ENCODE peak calls at places on chromosomes 12 and 14, in eight cellular contexts. One of them, this sample, is unnamed.

GRCh38 chr14:104731249-104731924 is 7.4 kb downstream of the ADSS1 start:
- DNase-seq in GM23248: peak; percentile 49
- DNase-seq in hepatocyte: no peak
- DNase-seq in endothelial cell of umbilical vein: no peak
- DNase-seq in fibroblast of lung: no peak
- DNase-seq in PC-3: peak; percentile 48
- DNase-seq in astrocyte: no peak
- DNase-seq in mammary epithelial cell: no peak
- DNase-seq in this sample: no peak

GRCh38 chr14:105059917-105060565 is 5.2 kb downstream of the GPR132 start:
- DNase-seq in mammary epithelial cell: no peak
- DNase-seq in astrocyte: no peak
- DNase-seq in fibroblast of lung: no peak
- DNase-seq in hepatocyte: no peak
- DNase-seq in endothelial cell of umbilical vein: no peak
- DNase-seq in PC-3: no peak
- DNase-seq in GM23248: no peak
- DNase-seq in this sample: no peak

GRCh38 chr12:93676408-93677194 is 574 bp upstream of the CRADD start:
- DNase-seq in PC-3: no peak
- DNase-seq in fibroblast of lung: no peak
- DNase-seq in mammary epithelial cell: no peak
- DNase-seq in hepatocyte: no peak
- DNase-seq in GM23248: peak; percentile 4
- DNase-seq in endothelial cell of umbilical vein: no peak
- DNase-seq in astrocyte: no peak
- DNase-seq in this sample: no peak

GRCh38 chr12:124618291-124618902 is 51.0 kb upstream of the NCOR2 start:
- DNase-seq in fibroblast of lung: no peak
- DNase-seq in PC-3: no peak
- DNase-seq in mammary epithelial cell: peak; percentile 76
- DNase-seq in endothelial cell of umbilical vein: no peak
- DNase-seq in GM23248: no peak
- DNase-seq in astrocyte: no peak
- DNase-seq in hepatocyte: no peak
- DNase-seq in this sample: no peak

GRCh38 chr12:75561921-75562320 is 50.5 kb upstream of the KRR1 start:
- DNase-seq in PC-3: no peak
- DNase-seq in GM23248: no peak
- DNase-seq in fibroblast of lung: no peak
- DNase-seq in hepatocyte: no peak
- DNase-seq in mammary epithelial cell: no peak
- DNase-seq in endothelial cell of umbilical vein: no peak
- DNase-seq in astrocyte: no peak
- DNase-seq in this sample: no peak

GRCh38 chr12:132437252-132438138 is 52.5 kb upstream of the FBRSL1 start:
- DNase-seq in mammary epithelial cell: no peak
- DNase-seq in hepatocyte: no peak
- DNase-seq in GM23248: no peak
- DNase-seq in fibroblast of lung: no peak
- DNase-seq in PC-3: no peak
- DNase-seq in astrocyte: no peak
- DNase-seq in endothelial cell of umbilical vein: no peak
- DNase-seq in this sample: no peak

GRCh38 chr12:29226621-29227020 is 77.5 kb downstream of the FAR2 start:
- DNase-seq in GM23248: peak; percentile 62
- DNase-seq in endothelial cell of umbilical vein: no peak
- DNase-seq in fibroblast of lung: peak; percentile 27
- DNase-seq in astrocyte: no peak
- DNase-seq in hepatocyte: no peak
- DNase-seq in mammary epithelial cell: no peak
- DNase-seq in PC-3: peak; percentile 44
- DNase-seq in this sample: peak; percentile 45

GRCh38 chr12:56115329-56115728 is 1.1 kb upstream of the RPL41 start:
- DNase-seq in fibroblast of lung: peak; percentile 47
- DNase-seq in endothelial cell of umbilical vein: peak; percentile 8
- DNase-seq in mammary epithelial cell: peak; percentile 57
- DNase-seq in astrocyte: peak; percentile 23
- DNase-seq in hepatocyte: no peak
- DNase-seq in GM23248: peak; percentile 65
- DNase-seq in PC-3: peak; percentile 23
- DNase-seq in this sample: no peak

GRCh38 chr14:39841088-39841487 is 408.9 kb upstream of the FBXO33 start:
- DNase-seq in PC-3: peak; percentile 35
- DNase-seq in fibroblast of lung: peak; percentile 70
- DNase-seq in mammary epithelial cell: no peak
- DNase-seq in endothelial cell of umbilical vein: no peak
- DNase-seq in hepatocyte: no peak
- DNase-seq in GM23248: no peak
- DNase-seq in astrocyte: peak; percentile 57
- DNase-seq in this sample: no peak

GRCh38 chr14:21915814-21916213 is 242.2 kb upstream of the OR4E1 start:
- DNase-seq in astrocyte: no peak
- DNase-seq in GM23248: no peak
- DNase-seq in PC-3: peak; percentile 81
- DNase-seq in fibroblast of lung: no peak
- DNase-seq in mammary epithelial cell: peak; percentile 2
- DNase-seq in endothelial cell of umbilical vein: peak; percentile 91
- DNase-seq in hepatocyte: peak; percentile 15
- DNase-seq in this sample: peak; percentile 19

GRCh38 chr12:16362550-16362949 is 15.1 kb downstream of the MGST1 start:
- DNase-seq in mammary epithelial cell: no peak
- DNase-seq in endothelial cell of umbilical vein: no peak
- DNase-seq in GM23248: no peak
- DNase-seq in astrocyte: no peak
- DNase-seq in PC-3: no peak
- DNase-seq in fibroblast of lung: no peak
- DNase-seq in hepatocyte: no peak
- DNase-seq in this sample: no peak

GRCh38 chr12:109418848-109419474 is 58.1 kb downstream of the KCTD10 start:
- DNase-seq in hepatocyte: no peak
- DNase-seq in endothelial cell of umbilical vein: no peak
- DNase-seq in GM23248: no peak
- DNase-seq in astrocyte: no peak
- DNase-seq in PC-3: no peak
- DNase-seq in fibroblast of lung: no peak
- DNase-seq in mammary epithelial cell: no peak
- DNase-seq in this sample: no peak

GRCh38 chr12:26803552-26803951 is 29.4 kb downstream of the ITPR2 start:
- DNase-seq in endothelial cell of umbilical vein: peak; percentile 26
- DNase-seq in mammary epithelial cell: peak; percentile 74
- DNase-seq in astrocyte: peak; percentile 80
- DNase-seq in GM23248: peak; percentile 67
- DNase-seq in hepatocyte: no peak
- DNase-seq in PC-3: peak; percentile 70
- DNase-seq in fibroblast of lung: peak; percentile 83
- DNase-seq in this sample: peak; percentile 65

DNA sequence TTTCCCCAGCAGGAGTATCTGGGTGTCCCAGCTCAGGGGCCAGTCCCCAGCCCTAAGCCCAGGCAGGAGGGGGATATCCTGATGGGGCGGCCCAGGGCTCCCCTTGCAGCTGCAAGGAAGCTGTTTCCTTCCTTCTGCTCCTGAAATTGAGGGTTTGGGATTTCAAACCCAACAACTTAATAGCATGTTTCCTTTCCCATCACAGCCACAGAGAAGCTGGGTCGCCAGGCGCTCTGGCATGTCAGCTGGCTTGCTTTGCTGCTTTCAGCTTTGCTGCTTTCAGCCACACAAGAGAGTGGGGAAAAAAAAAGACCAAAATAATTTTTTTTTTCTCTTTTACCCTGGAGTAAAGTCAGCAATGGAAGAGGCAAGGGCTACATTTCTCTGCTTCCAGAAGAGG is 30.0 kb downstream of the HVCN1 start:
- DNase-seq in hepatocyte: no peak
- DNase-seq in fibroblast of lung: no peak
- DNase-seq in GM23248: no peak
- DNase-seq in PC-3: no peak
- DNase-seq in endothelial cell of umbilical vein: peak; percentile 10
- DNase-seq in mammary epithelial cell: no peak
- DNase-seq in astrocyte: no peak
- DNase-seq in this sample: no peak
- H3K79me2 ChIP-seq in hepatocyte: no peaks in the 10 kb centered on the region
- H3K79me2 ChIP-seq in fibroblast of lung: no peaks in the 10 kb centered on the region
- H3K79me2 ChIP-seq in GM23248: no peaks in the 10 kb centered on the region
- H3K79me2 ChIP-seq in PC-3: no peaks in the 10 kb centered on the region
- H3K79me2 ChIP-seq in endothelial cell of umbilical vein: no peaks in the 10 kb centered on the region
- H3K79me2 ChIP-seq in mammary epithelial cell: no peaks in the 10 kb centered on the region
- H3K79me2 ChIP-seq in astrocyte: no peaks in the 10 kb centered on the region
- H3K79me2 ChIP-seq in this sample: no peaks in the 10 kb centered on the region

GRCh38 chr14:25516838-25517237 is 466.9 kb upstream of the STXBP6 start:
- DNase-seq in endothelial cell of umbilical vein: no peak
- DNase-seq in fibroblast of lung: no peak
- DNase-seq in PC-3: no peak
- DNase-seq in astrocyte: no peak
- DNase-seq in hepatocyte: no peak
- DNase-seq in mammary epithelial cell: no peak
- DNase-seq in GM23248: no peak
- DNase-seq in this sample: no peak
- H3K9me3 ChIP-seq in endothelial cell of umbilical vein: peaks cover 2% of the 10 kb centered on the region
- H3K9me3 ChIP-seq in fibroblast of lung: no peaks in the 10 kb centered on the region
- H3K9me3 ChIP-seq in PC-3: peaks cover 11% of the 10 kb centered on the region
- H3K9me3 ChIP-seq in astrocyte: peaks cover 3% of the 10 kb centered on the region
- H3K9me3 ChIP-seq in hepatocyte: no peaks in the 10 kb centered on the region
- H3K9me3 ChIP-seq in mammary epithelial cell: peaks cover 36% of the 10 kb centered on the region
- H3K9me3 ChIP-seq in GM23248: no peaks in the 10 kb centered on the region
- H3K9me3 ChIP-seq in this sample: no peaks in the 10 kb centered on the region

GRCh38 chr12:48782457-48783395 is 6.2 kb downstream of the ADCY6 start:
- DNase-seq in endothelial cell of umbilical vein: no peak
- DNase-seq in PC-3: no peak
- DNase-seq in astrocyte: no peak
- DNase-seq in fibroblast of lung: no peak
- DNase-seq in mammary epithelial cell: no peak
- DNase-seq in hepatocyte: no peak
- DNase-seq in GM23248: no peak
- DNase-seq in this sample: no peak

GRCh38 chr12:48786591-48787544 is 2.0 kb downstream of the ADCY6 start:
- DNase-seq in fibroblast of lung: no peak
- DNase-seq in GM23248: no peak
- DNase-seq in endothelial cell of umbilical vein: no peak
- DNase-seq in hepatocyte: no peak
- DNase-seq in mammary epithelial cell: no peak
- DNase-seq in astrocyte: no peak
- DNase-seq in PC-3: no peak
- DNase-seq in this sample: no peak

GRCh38 chr12:48781750-48782456 is 7.0 kb downstream of the ADCY6 start:
- DNase-seq in astrocyte: no peak
- DNase-seq in GM23248: no peak
- DNase-seq in fibroblast of lung: no peak
- DNase-seq in mammary epithelial cell: no peak
- DNase-seq in PC-3: no peak
- DNase-seq in endothelial cell of umbilical vein: no peak
- DNase-seq in hepatocyte: no peak
- DNase-seq in this sample: no peak

GRCh38 chr12:48780381-48781025 is 8.4 kb downstream of the ADCY6 start:
- DNase-seq in GM23248: no peak
- DNase-seq in mammary epithelial cell: no peak
- DNase-seq in astrocyte: no peak
- DNase-seq in PC-3: no peak
- DNase-seq in fibroblast of lung: no peak
- DNase-seq in hepatocyte: no peak
- DNase-seq in endothelial cell of umbilical vein: no peak
- DNase-seq in this sample: no peak

GRCh38 chr12:48783432-48783831 is 5.5 kb downstream of the ADCY6 start:
- DNase-seq in PC-3: no peak
- DNase-seq in GM23248: no peak
- DNase-seq in hepatocyte: no peak
- DNase-seq in mammary epithelial cell: no peak
- DNase-seq in endothelial cell of umbilical vein: no peak
- DNase-seq in astrocyte: no peak
- DNase-seq in fibroblast of lung: no peak
- DNase-seq in this sample: no peak
- H3K4me1 ChIP-seq in PC-3: peaks cover 25% of the 10 kb centered on the region
- H3K4me1 ChIP-seq in GM23248: peaks cover 9% of the 10 kb centered on the region
- H3K4me1 ChIP-seq in hepatocyte: peaks cover 15% of the 10 kb centered on the region
- H3K4me1 ChIP-seq in mammary epithelial cell: peaks cover 10% of the 10 kb centered on the region
- H3K4me1 ChIP-seq in endothelial cell of umbilical vein: peaks cover 26% of the 10 kb centered on the region
- H3K4me1 ChIP-seq in astrocyte: peaks cover 35% of the 10 kb centered on the region
- H3K4me1 ChIP-seq in fibroblast of lung: peaks cover 12% of the 10 kb centered on the region
- H3K4me1 ChIP-seq in this sample: peaks cover 53% of the 10 kb centered on the region

GRCh38 chr14:70789361-70789760 is 20.0 kb downstream of the MAP3K9 start:
- DNase-seq in mammary epithelial cell: peak; percentile 74
- DNase-seq in PC-3: peak; percentile 86
- DNase-seq in fibroblast of lung: peak; percentile 78
- DNase-seq in astrocyte: peak; percentile 61
- DNase-seq in GM23248: peak; percentile 53
- DNase-seq in hepatocyte: no peak
- DNase-seq in endothelial cell of umbilical vein: no peak
- DNase-seq in this sample: no peak

GRCh38 chr14:70792939-70793338 is 16.4 kb downstream of the MAP3K9 start:
- DNase-seq in fibroblast of lung: no peak
- DNase-seq in astrocyte: no peak
- DNase-seq in hepatocyte: no peak
- DNase-seq in endothelial cell of umbilical vein: no peak
- DNase-seq in GM23248: no peak
- DNase-seq in mammary epithelial cell: no peak
- DNase-seq in PC-3: no peak
- DNase-seq in this sample: no peak

GRCh38 chr14:70789961-70790360 is 19.4 kb downstream of the MAP3K9 start:
- DNase-seq in hepatocyte: no peak
- DNase-seq in endothelial cell of umbilical vein: no peak
- DNase-seq in astrocyte: no peak
- DNase-seq in fibroblast of lung: no peak
- DNase-seq in GM23248: no peak
- DNase-seq in mammary epithelial cell: no peak
- DNase-seq in PC-3: no peak
- DNase-seq in this sample: no peak

GRCh38 chr14:70793637-70794036 is 15.7 kb downstream of the MAP3K9 start:
- DNase-seq in PC-3: no peak
- DNase-seq in astrocyte: no peak
- DNase-seq in GM23248: no peak
- DNase-seq in endothelial cell of umbilical vein: no peak
- DNase-seq in mammary epithelial cell: no peak
- DNase-seq in fibroblast of lung: no peak
- DNase-seq in hepatocyte: no peak
- DNase-seq in this sample: no peak

DNA sequence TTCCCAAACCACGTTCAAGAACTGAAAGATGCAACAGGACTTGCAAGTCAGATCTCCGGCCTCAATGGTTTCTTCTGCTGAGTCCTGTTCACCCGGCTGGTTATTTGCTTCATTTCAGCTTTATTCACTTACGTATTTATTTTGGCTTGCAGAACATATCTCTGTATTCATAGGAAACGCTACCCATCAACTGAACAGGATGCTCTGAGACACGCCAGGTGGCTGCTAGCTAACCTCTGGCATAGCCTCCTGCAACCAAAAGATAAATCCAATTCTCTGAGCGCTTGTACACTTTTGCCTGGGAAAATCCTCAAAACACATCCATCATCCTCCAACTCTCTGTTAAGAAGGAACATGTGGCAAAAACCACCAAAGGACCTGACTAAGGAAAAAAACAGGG is 17.3 kb downstream of the MAP3K9 start:
- DNase-seq in mammary epithelial cell: no peak
- DNase-seq in PC-3: no peak
- DNase-seq in hepatocyte: no peak
- DNase-seq in endothelial cell of umbilical vein: no peak
- DNase-seq in GM23248: no peak
- DNase-seq in astrocyte: no peak
- DNase-seq in fibroblast of lung: no peak
- DNase-seq in this sample: no peak
- H3K79me2 ChIP-seq in mammary epithelial cell: peaks cover 95% of the 10 kb centered on the region
- H3K79me2 ChIP-seq in PC-3: peaks cover 83% of the 10 kb centered on the region
- H3K79me2 ChIP-seq in hepatocyte: peaks cover 26% of the 10 kb centered on the region
- H3K79me2 ChIP-seq in endothelial cell of umbilical vein: no peaks in the 10 kb centered on the region
- H3K79me2 ChIP-seq in GM23248: no peaks in the 10 kb centered on the region
- H3K79me2 ChIP-seq in astrocyte: no peaks in the 10 kb centered on the region
- H3K79me2 ChIP-seq in fibroblast of lung: no peaks in the 10 kb centered on the region
- H3K79me2 ChIP-seq in this sample: peaks cover 31% of the 10 kb centered on the region